ENCODE peak calls at places on chromosomes 5 and 9, in four cellular contexts. W is lower lobe of right lung; K is CD8-positive, alpha-beta memory T cell; D is activated CD4-positive, alpha-beta T cell treated with anti-CD3 and anti-CD28 coated beads, Interleukin-2, amount 10 ng/mL, durations not matched to agents 7 days and 5 days. C is an unnamed sample.

GRCh38 chr9:123637940-123638634 is 282.1 kb downstream of the CRB2 start:
- DNase-seq in D (peak), K (no peak), W (no peak), C (no peak)

GRCh38 chr5:18699681-18700080 is 1065.4 kb downstream of the TAF11L14 start:
- DNase-seq in W (no peak), D (no peak), K (no peak), C (no peak)

GRCh38 chr5:139162448-139162847 is 35.7 kb downstream of the SIL1 start:
- DNase-seq in K (no peak), D (no peak), W (no peak), C (no peak)

GRCh38 chr9:135976944-135977343 is 15.8 kb upstream of the UBAC1 start:
- DNase-seq in K (no peak), W (no peak), D (no peak), C (no peak)

GRCh38 chr9:134476256-134476941 is 150.1 kb downstream of the RXRA start:
- DNase-seq in W (no peak), K (no peak), D (no peak), C (no peak)

GRCh38 chr5:55903121-55903701 is 52.1 kb downstream of the IL31RA start:
- DNase-seq in K (peak), D (peak), W (no peak), C (peak)

GRCh38 chr5:125491986-125492385 is 745.5 kb upstream of the ZNF608 start:
- DNase-seq in K (no peak), W (no peak), D (no peak), C (no peak)

GRCh38 chr5:138440226-138441073 is 1.6 kb downstream of the REEP2 start:
- DNase-seq in D (no peak), W (no peak), K (no peak), C (no peak)

GRCh38 chr9:676780-677458 is 164.6 kb upstream of the DMRT1 start:
- DNase-seq in W (no peak), D (no peak), K (no peak), C (no peak)

GRCh38 chr5:108472237-108472636 is 90.3 kb upstream of the FBXL17 start:
- DNase-seq in K (no peak), W (no peak), D (no peak), C (no peak)

GRCh38 chr9:123414226-123414625 is 58.2 kb downstream of the CRB2 start:
- DNase-seq in W (no peak), D (no peak), K (no peak), C (no peak)

GRCh38 chr9:13369426-13369825 is 89.9 kb upstream of the MPDZ start:
- DNase-seq in W (no peak), K (no peak), D (no peak), C (no peak)

GRCh38 chr5:128085413-128085812 is 1.8 kb downstream of the SLC12A2 start:
- DNase-seq in K (no peak), D (no peak), W (no peak), C (no peak)

GRCh38 chr5:179244051-179244450 is 101.2 kb downstream of the ADAMTS2 start:
- DNase-seq in W (no peak), K (no peak), D (no peak), C (no peak)

GRCh38 chr9:110950041-110950645 is 88.1 kb downstream of the LPAR1 start:
- DNase-seq in K (no peak), D (no peak), W (no peak), C (no peak)

GRCh38 chr5:28284788-28285187 is 1246.4 kb upstream of the CDH9 start:
- DNase-seq in D (no peak), W (no peak), K (no peak), C (no peak)

GRCh38 chr9:124869986-124870560 is 8.1 kb downstream of the ARPC5L start:
- DNase-seq in D (peak), K (peak), W (peak), C (peak)

GRCh38 chr5:142977363-142978051 is 207.3 kb downstream of the ARHGAP26 start:
- DNase-seq in D (peak), K (peak), W (no peak), C (peak)

GRCh38 chr5:59275537-59276276 is 617.8 kb downstream of the PDE4D start:
- DNase-seq in D (no peak), W (no peak), K (no peak), C (no peak)

GRCh38 chr5:142602720-142603245 is 83.1 kb downstream of the FGF1 start:
- DNase-seq in W (no peak), D (no peak), K (no peak), C (no peak)

GRCh38 chr9:124149992-124150391 is 107.8 kb upstream of the NEK6 start:
- DNase-seq in D (no peak), K (no peak), W (no peak), C (no peak)

GRCh38 chr9:129640086-129640870 is 1.7 kb downstream of the ASB6 start:
- DNase-seq in W (no peak), K (no peak), D (no peak), C (no peak)

GRCh38 chr5:59367791-59368394 is 525.6 kb downstream of the PDE4D start:
- DNase-seq in K (peak), D (peak), W (peak), C (peak)

GRCh38 chr5:135386886-135387628 is 12.0 kb downstream of the MACROH2A1 start:
- DNase-seq in D (no peak), K (no peak), W (peak), C (no peak)